ENCODE peak calls at places on chromosomes 13 and 19, in six cellular contexts. D is cardiac muscle cell, W is thoracic aorta, Q is IMR-90, N is pancreas, A is right atrium auricular region. K is an unnamed sample.

GRCh38 chr19:4358709-4359626 is 15.6 kb downstream of the MPND start:
- DNase-seq in D (no peak), W (no peak), Q (no peak), N (no peak), A (no peak), K (no peak)

GRCh38 chr13:48561461-48562224 is 28.8 kb upstream of the RCBTB2 start:
- DNase-seq in D (no peak), W (no peak), Q (no peak), N (no peak), A (no peak), K (no peak)

GRCh38 chr13:110894086-110894485 is 20.8 kb downstream of the ANKRD10 start:
- DNase-seq in D (no peak), W (no peak), Q (no peak), N (no peak), A (no peak), K (no peak)

GRCh38 chr19:8334458-8335342 is 8.4 kb downstream of the KANK3 start:
- DNase-seq in D (peak; percentile 72), W (no peak), Q (peak; percentile 74), N (peak; percentile 72), A (no peak), K (no peak)

GRCh38 chr19:41753159-41753558 is 2.2 kb upstream of the CEACAM6 start:
- DNase-seq in D (no peak), W (no peak), Q (no peak), N (peak; percentile 68), A (no peak), K (peak; percentile 74)

GRCh38 chr19:40662925-40663711 is 27.3 kb downstream of the NUMBL start:
- DNase-seq in D (peak; percentile 94), W (peak; percentile 68), Q (peak; percentile 84), N (peak; percentile 93), A (peak; percentile 95), K (peak; percentile 88)

GRCh38 chr13:55576389-55576788 is 1564.3 kb upstream of the PRR20A start:
- DNase-seq in D (no peak), W (no peak), Q (no peak), N (no peak), A (no peak), K (no peak)

GRCh38 chr13:30796132-30796832 is 60.9 kb downstream of the ALOX5AP start:
- DNase-seq in D (no peak), W (no peak), Q (peak; percentile 62), N (no peak), A (no peak), K (peak; percentile 68)

GRCh38 chr19:45496349-45496953 is 396 bp downstream of the RTN2 start:
- DNase-seq in D (peak; percentile 86), W (no peak), Q (no peak), N (peak; percentile 51), A (no peak), K (no peak)

GRCh38 chr19:2602391-2603181 is 99.9 kb downstream of the GNG7 start:
- DNase-seq in D (peak; percentile 69), W (peak; percentile 76), Q (peak; percentile 81), N (peak; percentile 87), A (peak; percentile 95), K (peak; percentile 85)

GRCh38 chr13:43558942-43559341 is 227.8 kb downstream of the ENOX1 start:
- DNase-seq in D (no peak), W (no peak), Q (no peak), N (no peak), A (no peak), K (no peak)

GRCh38 chr19:4933528-4933927 is 24.2 kb downstream of the UHRF1 start:
- DNase-seq in D (no peak), W (no peak), Q (no peak), N (no peak), A (no peak), K (peak; percentile 38)

GRCh38 chr19:45676851-45677263 is 8.8 kb downstream of the GIPR start:
- DNase-seq in D (no peak), W (no peak), Q (no peak), N (no peak), A (no peak), K (peak; percentile 34)

GRCh38 chr19:14383898-14384669 is 2.8 kb downstream of the ADGRE5 start:
- DNase-seq in D (no peak), W (no peak), Q (peak; percentile 55), N (no peak), A (peak; percentile 68), K (no peak)

GRCh38 chr19:4539697-4540581 is at the start of gene LRG1:
- DNase-seq in D (no peak), W (no peak), Q (no peak), N (peak; percentile 90), A (no peak), K (peak; percentile 50)

GRCh38 chr13:75705395-75705794 is 69.3 kb downstream of the LMO7 start:
- DNase-seq in D (no peak), W (no peak), Q (peak; percentile 85), N (no peak), A (no peak), K (no peak)

GRCh38 chr19:14066139-14066538 is 4.3 kb upstream of the PALM3 start:
- DNase-seq in D (no peak), W (no peak), Q (no peak), N (no peak), A (no peak), K (no peak)

GRCh38 chr19:46787331-46788100 is 878 bp downstream of the SLC1A5 start:
- DNase-seq in D (peak; percentile 65), W (no peak), Q (peak; percentile 63), N (peak; percentile 59), A (peak; percentile 69), K (peak; percentile 49)

GRCh38 chr19:47486900-47487299 is 2.9 kb upstream of the KPTN start:
- DNase-seq in D (no peak), W (no peak), Q (no peak), N (no peak), A (no peak), K (no peak)

GRCh38 chr13:113630296-113630695 is 27.7 kb downstream of the ATP4B start:
- DNase-seq in D (no peak), W (no peak), Q (no peak), N (no peak), A (no peak), K (peak; percentile 36)

GRCh38 chr19:18860725-18861124 is 29.0 kb downstream of the UPF1 start:
- DNase-seq in D (no peak), W (no peak), Q (no peak), N (no peak), A (no peak), K (no peak)
- H3K36me3 ChIP-seq in D (peaks cover 76% of the 10 kb centered on the region), W (peaks cover 96% of the 10 kb centered on the region), Q (peaks cover 90% of the 10 kb centered on the region), N (peaks cover 85% of the 10 kb centered on the region), A (peaks cover 97% of the 10 kb centered on the region), K (peaks cover 29% of the 10 kb centered on the region)

DNA sequence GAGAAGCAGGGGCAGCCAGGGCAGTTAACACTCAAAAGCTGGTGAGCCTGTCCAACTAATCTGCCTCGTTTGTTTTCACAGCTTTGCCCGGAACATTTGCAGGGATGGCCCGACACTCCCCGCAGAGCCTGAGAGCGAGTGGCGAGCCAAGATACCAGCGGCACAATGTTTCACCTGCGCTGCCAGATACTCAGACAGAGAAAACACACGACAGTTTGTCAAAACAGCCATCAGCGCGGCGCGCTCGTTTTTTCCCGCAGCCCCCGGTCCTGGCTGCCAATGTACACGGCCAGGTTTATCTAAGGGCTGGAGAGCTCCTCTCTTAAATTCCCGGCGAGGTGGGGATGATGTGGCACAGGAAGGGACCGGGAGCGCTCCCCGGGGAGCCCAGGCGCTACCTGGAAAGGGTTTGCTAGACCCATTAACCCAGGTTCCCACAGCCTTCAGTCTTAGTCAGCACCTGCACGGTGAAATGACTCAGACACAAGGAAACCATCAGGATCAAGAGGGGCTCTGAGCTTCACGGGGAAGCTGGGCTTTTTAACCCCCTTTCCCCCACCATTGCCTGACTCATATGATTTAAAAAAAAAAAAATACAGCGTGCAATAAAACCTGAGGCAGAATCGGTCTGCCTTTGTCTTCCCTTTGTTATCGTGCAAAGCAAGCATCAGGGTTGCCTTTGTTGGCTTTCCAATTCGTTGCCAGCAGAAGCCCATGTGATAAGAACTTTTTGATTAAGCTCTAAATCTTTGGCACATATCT is 186.2 kb downstream of the EFNB2 start:
- DNase-seq in D (peak; percentile 47), W (no peak), Q (peak; percentile 34), N (no peak), A (peak; percentile 69), K (no peak)
- H3K4me3 ChIP-seq in D (peak overlapping the region; percentile 28), W (peak overlapping the region; percentile 67), Q (peak overlapping the region; percentile 3), N (no peak overlapping the region), A (no peak overlapping the region), K (no peak overlapping the region)

DNA sequence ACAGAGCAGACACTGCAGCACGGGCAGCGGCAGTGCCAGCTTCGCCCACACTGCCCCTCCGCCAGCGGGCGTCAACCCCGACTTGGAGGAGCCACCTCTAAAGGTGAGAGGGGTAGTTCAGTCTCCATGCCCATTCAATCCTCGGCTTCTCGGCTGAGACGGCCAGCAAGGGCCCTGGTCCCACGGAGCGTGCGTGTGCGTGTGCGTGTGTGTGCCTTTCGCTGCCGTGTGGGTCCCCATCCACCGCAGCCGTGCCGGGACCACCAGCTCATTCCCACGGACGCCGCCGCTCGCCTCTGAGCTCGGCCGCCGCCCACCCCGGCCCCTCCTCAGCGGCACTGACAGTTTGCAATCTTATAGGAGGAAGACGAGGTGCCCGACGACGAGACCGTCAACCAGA is 55.5 kb upstream of the LDLR start:
- DNase-seq in D (no peak), W (no peak), Q (no peak), N (no peak), A (no peak), K (no peak)
- H3K36me3 ChIP-seq in D (peaks cover 57% of the 10 kb centered on the region), W (peaks cover 58% of the 10 kb centered on the region), Q (peaks cover 84% of the 10 kb centered on the region), N (peaks cover 13% of the 10 kb centered on the region), A (peaks cover 85% of the 10 kb centered on the region), K (peaks cover 3% of the 10 kb centered on the region)

GRCh38 chr19:49809987-49810389 is 3.1 kb downstream of the FUZ start:
- DNase-seq in D (no peak), W (no peak), Q (no peak), N (no peak), A (no peak), K (no peak)
- H3K4me3 ChIP-seq in D (no peak overlapping the region), W (peak overlapping the region; percentile 95), Q (no peak overlapping the region), N (no peak overlapping the region), A (peak overlapping the region; percentile 75), K (peak overlapping the region; percentile 76)

DNA sequence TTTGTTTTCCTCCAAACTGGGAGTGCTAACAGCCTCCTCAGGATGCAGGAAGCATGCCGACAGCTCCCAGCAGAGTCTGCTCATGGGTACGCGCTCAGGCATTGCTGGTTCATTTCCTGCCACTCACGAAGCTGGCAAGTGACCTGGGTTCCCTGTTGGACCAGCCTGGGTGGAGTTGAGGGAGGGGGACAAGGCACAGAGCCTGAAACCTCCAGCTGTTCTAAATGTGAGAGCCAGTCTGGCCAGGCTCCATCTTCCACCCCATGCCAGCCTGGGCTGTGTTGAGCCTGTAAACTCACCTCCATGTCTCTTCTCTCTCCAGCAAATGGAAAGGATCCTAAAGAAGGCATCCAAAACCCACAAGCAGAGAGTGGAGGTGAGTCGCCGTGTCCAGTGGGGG is 5.0 kb downstream of the FAM32A start:
- DNase-seq in D (no peak), W (no peak), Q (no peak), N (no peak), A (no peak), K (no peak)
- H3K36me3 ChIP-seq in D (peaks cover 28% of the 10 kb centered on the region), W (peaks cover 26% of the 10 kb centered on the region), Q (peaks cover 35% of the 10 kb centered on the region), N (peaks cover 7% of the 10 kb centered on the region), A (peaks cover 33% of the 10 kb centered on the region), K (peaks cover 6% of the 10 kb centered on the region)

GRCh38 chr13:40985596-40986327 is 33.4 kb downstream of the ELF1 start:
- DNase-seq in D (no peak), W (no peak), Q (no peak), N (no peak), A (no peak), K (no peak)
- H3K4me3 ChIP-seq in D (no peak overlapping the region), W (peak overlapping the region; percentile 7), Q (no peak overlapping the region), N (no peak overlapping the region), A (no peak overlapping the region), K (no peak overlapping the region)

GRCh38 chr13:50071399-50071798 is 56.2 kb downstream of the KCNRG start:
- DNase-seq in D (no peak), W (no peak), Q (no peak), N (no peak), A (no peak), K (no peak)
- H3K36me3 ChIP-seq in D (no peaks in the 10 kb centered on the region), W (no peaks in the 10 kb centered on the region), Q (peaks cover 11% of the 10 kb centered on the region), N (no peaks in the 10 kb centered on the region), A (no peaks in the 10 kb centered on the region), K (no peaks in the 10 kb centered on the region)